ENCODE peak calls at places on chromosomes 13 and 19, in seven cellular contexts. R, G, N, W, F, L and Z are unnamed samples.

GRCh38 chr13:47004022-47004421 is 107.2 kb upstream of the HTR2A start:
- DNase-seq in N (no peak), F (no peak), G (no peak), W (no peak), L (no peak), R (no peak), Z (peak)

GRCh38 chr13:44320611-44321010 is 53.0 kb upstream of the SERP2 start:
- DNase-seq in R (no peak), N (no peak), F (no peak), G (no peak), W (no peak), L (no peak), Z (no peak)

GRCh38 chr13:23558675-23559536 is 11.3 kb upstream of the TNFRSF19 start:
- DNase-seq in W (no peak), F (no peak), N (no peak), L (peak), R (peak), G (peak), Z (no peak)

GRCh38 chr13:51704399-51705306 is 99.3 kb downstream of the DHRS12 start:
- DNase-seq in L (no peak), R (no peak), W (no peak), N (no peak), G (no peak), F (no peak), Z (no peak)

GRCh38 chr13:49499889-49500660 is 4.3 kb downstream of the PHF11 start:
- DNase-seq in W (no peak), N (no peak), L (no peak), G (no peak), F (no peak), R (no peak), Z (no peak)

GRCh38 chr19:46279177-46279576 is 17.7 kb upstream of the HIF3A start:
- DNase-seq in W (no peak), R (no peak), L (no peak), F (no peak), G (no peak), N (no peak), Z (no peak)

GRCh38 chr19:42178791-42179500 is 38.5 kb downstream of the DEDD2 start:
- DNase-seq in W (no peak), N (no peak), G (no peak), R (peak), L (no peak), F (no peak), Z (peak)

GRCh38 chr13:71677114-71677513 is 189.9 kb downstream of the DACH1 start:
- DNase-seq in R (no peak), N (no peak), G (no peak), W (no peak), L (no peak), F (no peak), Z (no peak)

GRCh38 chr19:33815410-33816340 is 19.0 kb downstream of the KCTD15 start:
- DNase-seq in L (no peak), W (no peak), F (no peak), G (no peak), N (no peak), R (no peak), Z (no peak)

GRCh38 chr13:22648325-22648758 is 532.4 kb upstream of the SGCG start:
- DNase-seq in N (no peak), R (no peak), F (no peak), L (no peak), G (no peak), W (no peak), Z (no peak)

GRCh38 chr13:36571444-36571843 is 102.4 kb upstream of the SERTM1 start:
- DNase-seq in R (no peak), G (no peak), W (no peak), N (no peak), F (no peak), L (no peak), Z (no peak)

GRCh38 chr13:30319130-30319529 is 11.8 kb upstream of the KATNAL1 start:
- DNase-seq in L (no peak), F (no peak), R (no peak), N (no peak), W (no peak), G (no peak), Z (no peak)

GRCh38 chr13:60143775-60144174 is 20.0 kb downstream of the DIAPH3 start:
- DNase-seq in L (no peak), R (no peak), G (no peak), N (no peak), W (no peak), F (no peak), Z (no peak)

GRCh38 chr19:44566984-44567383 is 37.5 kb upstream of the CEACAM20 start:
- DNase-seq in F (no peak), N (no peak), L (no peak), W (no peak), R (no peak), G (no peak), Z (no peak)

GRCh38 chr13:43020794-43021193 is 2.6 kb upstream of the DNAJC15 start:
- DNase-seq in F (no peak), N (no peak), R (no peak), L (no peak), W (no peak), G (no peak), Z (no peak)

GRCh38 chr19:43624933-43625332 is 5.5 kb upstream of the ZNF428 start:
- DNase-seq in G (no peak), N (peak), F (no peak), W (peak), L (no peak), R (no peak), Z (peak)

GRCh38 chr19:55689366-55690108 is 14.5 kb downstream of the EPN1 start:
- DNase-seq in R (no peak), G (no peak), L (no peak), N (no peak), W (no peak), F (no peak), Z (no peak)

GRCh38 chr13:44815507-44816074 is 173.7 kb downstream of the NUFIP1 start:
- DNase-seq in R (no peak), N (no peak), F (peak), G (no peak), W (no peak), L (peak), Z (no peak)

GRCh38 chr19:18321729-18322091 is 1.2 kb downstream of the LSM4 start:
- DNase-seq in F (no peak), L (no peak), N (no peak), G (no peak), W (no peak), R (no peak), Z (no peak)

GRCh38 chr13:42786696-42787095 is 5.3 kb downstream of the FAM216B start:
- DNase-seq in G (no peak), N (no peak), L (no peak), W (no peak), R (no peak), F (no peak), Z (peak)

GRCh38 chr13:84255226-84255625 is 373.0 kb upstream of the SLITRK1 start:
- DNase-seq in R (no peak), L (no peak), N (no peak), F (no peak), W (no peak), G (no peak), Z (no peak)

GRCh38 chr13:67224148-67224846 is 5.8 kb downstream of the PCDH9 start:
- DNase-seq in G (peak), R (peak), F (peak), W (peak), L (peak), N (no peak), Z (peak)